ENCODE peak calls at places on chromosomes 2 and 18, in four cellular contexts. V is astrocyte, I is PC-3, F is PC-9. M is an unnamed sample.

GRCh38 chr2:40497251-40497859 is 45.5 kb upstream of the SLC8A1 start:
- DNase-seq in V (no peak), I (peak), F (no peak), M (no peak)

GRCh38 chr2:46351388-46352141 is 54.4 kb downstream of the EPAS1 start:
- DNase-seq in V (no peak), I (no peak), F (no peak), M (peak)

GRCh38 chr2:218406949-218407703 is 7.5 kb downstream of the CTDSP1 start:
- DNase-seq in V (peak), I (peak), F (no peak), M (peak)

GRCh38 chr2:5980351-5981054 is 288.3 kb downstream of the SOX11 start:
- DNase-seq in V (no peak), I (no peak), F (no peak), M (no peak)

GRCh38 chr2:134021830-134022524 is 231.9 kb upstream of the MGAT5 start:
- DNase-seq in V (no peak), I (no peak), F (no peak), M (no peak)

GRCh38 chr2:65499216-65499615 is 66.8 kb upstream of the SPRED2 start:
- DNase-seq in V (no peak), I (no peak), F (no peak), M (no peak)

GRCh38 chr2:39535606-39536185 is 98.6 kb upstream of the MAP4K3 start:
- DNase-seq in V (no peak), I (no peak), F (no peak), M (no peak)

GRCh38 chr18:12011962-12012549 is 30.7 kb downstream of the IMPA2 start:
- DNase-seq in V (no peak), I (no peak), F (no peak), M (no peak)

GRCh38 chr2:133607679-133608078 is 39.4 kb upstream of the NCKAP5 start:
- DNase-seq in V (peak), I (no peak), F (no peak), M (no peak)

GRCh38 chr2:6932206-6932605 is 15.0 kb downstream of the RNF144A start:
- DNase-seq in V (no peak), I (no peak), F (no peak), M (no peak)

GRCh38 chr2:171272039-171272438 is 111.3 kb upstream of the TLK1 start:
- DNase-seq in V (peak), I (peak), F (peak), M (no peak)

GRCh38 chr2:172275239-172275638 is 152.1 kb upstream of the ITGA6 start:
- DNase-seq in V (no peak), I (no peak), F (no peak), M (no peak)

GRCh38 chr2:203705184-203705583 is 1.3 kb upstream of the CD28 start:
- DNase-seq in V (no peak), I (no peak), F (no peak), M (peak)

GRCh38 chr2:151972176-151973012 is 126.5 kb downstream of the CACNB4 start:
- DNase-seq in V (no peak), I (no peak), F (no peak), M (no peak)

GRCh38 chr2:73870084-73870483 is 22.7 kb upstream of the ACTG2 start:
- DNase-seq in V (peak), I (no peak), F (no peak), M (no peak)

GRCh38 chr2:225042800-225043167 is 516 bp upstream of the DOCK10 start:
- DNase-seq in V (no peak), I (no peak), F (no peak), M (no peak)

GRCh38 chr18:34709631-34710429 is at the start of gene DTNA:
- DNase-seq in V (peak), I (peak), F (no peak), M (no peak)

GRCh38 chr2:211751853-211752252 is 786.7 kb downstream of the ERBB4 start:
- DNase-seq in V (no peak), I (no peak), F (no peak), M (no peak)

GRCh38 chr2:72914226-72915075 is 2.9 kb upstream of the EMX1 start:
- DNase-seq in V (no peak), I (no peak), F (no peak), M (no peak)

GRCh38 chr2:98346259-98347236 is at the start of gene CNGA3:
- DNase-seq in V (peak), I (no peak), F (peak), M (peak)
- TF ChIP-seq EZH2 in V (peak), I (no peak), F (no peak), M (no peak)

DNA sequence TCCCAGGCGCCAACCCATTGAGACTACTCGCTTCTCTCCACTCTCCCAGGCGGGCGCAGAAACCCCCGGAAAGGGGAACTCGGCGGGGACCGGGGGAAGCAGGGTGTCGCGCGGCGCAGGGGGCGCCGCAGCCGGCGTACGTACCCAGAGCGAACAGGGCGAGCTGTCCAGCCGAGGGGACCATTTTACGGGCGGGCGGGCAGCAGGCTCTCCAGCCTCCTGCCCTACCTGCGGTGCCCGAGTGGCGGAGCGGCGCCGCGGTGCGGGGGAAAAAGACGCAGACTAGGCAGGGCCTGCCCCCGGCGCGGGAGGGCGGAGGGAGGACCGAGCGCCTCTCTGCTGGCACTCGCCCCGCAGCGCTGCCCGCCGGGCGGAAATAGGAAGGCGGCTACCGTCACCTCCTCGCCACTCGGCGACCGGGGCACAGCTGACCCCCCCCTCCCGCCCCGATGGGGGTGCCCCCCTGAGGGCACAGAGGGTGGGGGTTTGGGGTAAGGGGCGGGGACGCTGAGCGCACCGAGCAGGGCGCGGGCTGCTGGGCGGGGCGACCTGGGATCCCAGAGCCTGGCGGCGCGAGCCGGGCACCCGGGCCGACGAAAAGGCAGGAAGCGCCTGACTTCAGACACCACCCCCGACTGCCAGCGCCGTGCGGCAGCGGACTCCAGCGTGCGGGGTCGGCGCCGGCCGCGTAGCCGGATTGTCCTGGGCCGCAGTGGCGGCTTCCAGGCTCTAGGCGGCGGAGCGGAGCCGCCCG is at the start of gene TGFA:
- DNase-seq in V (peak), I (peak), F (peak), M (peak)
- H3K27ac ChIP-seq in V (no peak), I (peak), F (peak), M (no peak)

GRCh38 chr2:30222636-30223360 is 8.5 kb upstream of the LBH start:
- DNase-seq in V (no peak), I (no peak), F (no peak), M (no peak)
- H3K4me2 ChIP-seq in V (no peak), I (no peak), F (no peak), M (no peak)

GRCh38 chr2:118844261-118845004 is 3.0 kb downstream of the EN1 start:
- DNase-seq in V (no peak), I (no peak), F (no peak), M (no peak)
- TF ChIP-seq EZH2 in V (no peak), I (no peak), F (no peak), M (no peak)

GRCh38 chr2:70243804-70244584 is 4.4 kb downstream of the TIA1 start:
- DNase-seq in V (no peak), I (no peak), F (no peak), M (no peak)

GRCh38 chr2:70242552-70242951 is 5.9 kb downstream of the TIA1 start:
- DNase-seq in V (no peak), I (no peak), F (no peak), M (no peak)

GRCh38 chr2:70240599-70240998 is 7.8 kb downstream of the TIA1 start:
- DNase-seq in V (no peak), I (no peak), F (no peak), M (no peak)

GRCh38 chr2:70241338-70241737 is 7.1 kb downstream of the TIA1 start:
- DNase-seq in V (no peak), I (peak), F (no peak), M (no peak)
- H3K27ac ChIP-seq in V (no peak), I (no peak), F (no peak), M (no peak)

DNA sequence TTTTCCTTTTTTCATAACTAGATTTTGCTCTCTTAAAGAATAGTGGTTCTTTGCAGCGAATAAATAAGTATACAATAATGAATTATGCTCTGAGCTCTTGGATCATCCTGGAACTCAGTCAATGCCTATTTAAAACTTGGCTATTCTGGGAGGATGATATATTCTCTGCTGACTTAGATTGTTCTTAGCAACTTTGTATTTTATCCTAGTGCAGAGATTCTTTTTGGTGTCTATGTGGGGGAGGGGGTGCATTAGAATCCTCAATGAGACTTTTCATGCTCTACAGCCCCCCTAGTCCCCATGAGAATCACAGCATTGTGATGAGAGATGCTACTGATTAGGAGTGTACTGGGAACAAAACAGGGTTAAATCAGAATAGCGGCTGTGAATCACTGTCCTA is 8.8 kb upstream of the FAM98A start:
- DNase-seq in V (no peak), I (no peak), F (no peak), M (no peak)
- H3K4me2 ChIP-seq in V (no peak), I (no peak), F (no peak), M (no peak)

DNA sequence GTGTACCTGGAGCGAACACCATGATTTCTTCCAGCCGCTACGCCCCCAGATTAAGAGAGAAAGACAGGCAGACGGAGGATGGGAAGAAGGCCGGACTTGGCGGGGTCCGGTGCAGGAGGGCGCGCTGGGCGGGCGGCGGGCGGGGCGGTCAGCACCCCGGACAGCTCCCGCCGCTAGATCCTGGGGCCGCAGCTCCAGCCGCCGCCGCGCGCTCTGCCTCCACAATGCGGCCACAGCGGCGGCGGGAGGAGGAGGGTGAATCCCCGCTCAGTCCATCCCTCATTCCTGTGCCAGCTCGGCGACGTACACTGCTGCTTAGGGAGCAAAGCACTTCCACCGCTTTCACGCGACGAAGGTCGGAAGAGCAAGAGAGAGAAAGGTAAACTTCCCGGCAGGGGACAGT is at the start of gene AKAIN1:
- DNase-seq in V (peak), I (no peak), F (no peak), M (no peak)
- TF ChIP-seq EZH2 in V (peak), I (no peak), F (no peak), M (no peak)

GRCh38 chr2:237057107-237057506 is 28.6 kb upstream of the COPS8 start:
- DNase-seq in V (no peak), I (no peak), F (no peak), M (no peak)

GRCh38 chr2:237059155-237059875 is 26.4 kb upstream of the COPS8 start:
- DNase-seq in V (no peak), I (no peak), F (no peak), M (no peak)

GRCh38 chr2:237058423-237058822 is 27.3 kb upstream of the COPS8 start:
- DNase-seq in V (no peak), I (no peak), F (no peak), M (no peak)

GRCh38 chr2:237056271-237056875 is 29.3 kb upstream of the COPS8 start:
- DNase-seq in V (no peak), I (no peak), F (no peak), M (no peak)

GRCh38 chr2:237057893-237058300 is 27.8 kb upstream of the COPS8 start:
- DNase-seq in V (no peak), I (no peak), F (no peak), M (no peak)
- H3K27ac ChIP-seq in V (no peak), I (no peak), F (no peak), M (no peak)

DNA sequence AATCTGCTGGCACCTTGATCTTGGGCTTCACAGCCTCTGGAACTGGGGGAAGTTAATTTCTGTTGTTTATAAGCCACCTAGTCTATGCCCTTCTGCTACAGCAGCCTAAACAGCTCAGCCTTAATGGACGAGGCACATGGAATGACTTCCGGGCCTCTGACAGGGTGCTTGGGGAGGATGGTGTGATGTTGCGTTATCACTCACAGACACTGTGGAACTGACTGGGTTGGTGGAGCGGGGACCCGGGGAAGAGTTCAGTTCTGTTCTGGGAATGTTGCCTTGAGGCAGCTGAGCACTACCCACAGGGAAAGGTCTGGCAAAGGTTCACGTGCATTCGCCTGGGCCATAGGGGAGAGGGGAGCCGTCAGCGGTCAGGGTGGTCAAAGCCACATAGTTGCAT is 36.1 kb downstream of the LRRFIP1 start:
- DNase-seq in V (no peak), I (no peak), F (no peak), M (no peak)
- H3K4me2 ChIP-seq in V (no peak), I (no peak), F (peak), M (no peak)

DNA sequence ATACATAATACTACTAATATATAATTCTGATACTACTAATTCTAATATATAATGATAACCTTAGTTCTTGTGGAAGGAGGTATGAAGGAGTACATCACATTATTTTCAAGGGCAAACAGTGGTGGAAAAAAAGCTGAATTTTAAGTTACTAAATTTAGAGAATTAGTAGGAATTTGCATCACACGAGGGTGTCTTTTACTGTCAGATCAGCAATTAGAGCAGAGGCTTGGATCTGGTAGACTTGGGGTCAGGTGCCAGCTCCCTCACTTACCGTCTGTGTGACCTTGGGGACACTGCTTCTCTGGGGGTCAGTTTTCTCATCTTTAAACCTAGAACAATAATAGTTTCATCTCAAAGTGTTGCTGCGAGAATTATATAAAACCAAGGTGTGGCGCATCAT is 114.1 kb upstream of the NEDD4L start:
- DNase-seq in V (no peak), I (no peak), F (no peak), M (no peak)
- TF ChIP-seq EZH2 in V (no peak), I (no peak), F (no peak), M (no peak)